ENCODE peak calls at places on chromosomes 2 and 18, in four cellular contexts. Y is HCT116, R is HepG2, I is H1. V is an unnamed sample.

GRCh38 chr2:129170570-129170969 is 808.9 kb upstream of the RAB6C start:
- DNase-seq in Y (no peak), R (no peak), I (no peak), V (no peak)

GRCh38 chr2:160388464-160389263 is 104.9 kb downstream of the RBMS1 start:
- DNase-seq in Y (no peak), R (no peak), I (no peak), V (no peak)

GRCh38 chr2:9656270-9656766 is 25.5 kb upstream of the YWHAQ start:
- DNase-seq in Y (no peak), R (peak), I (no peak), V (peak)

GRCh38 chr2:217990389-217990788 is 12.4 kb downstream of the TNS1 start:
- DNase-seq in Y (no peak), R (no peak), I (no peak), V (no peak)

GRCh38 chr2:212723226-212723625 is 184.6 kb upstream of the ERBB4 start:
- DNase-seq in Y (no peak), R (no peak), I (no peak), V (no peak)

GRCh38 chr2:23452853-23453420 is 68.0 kb downstream of the KLHL29 start:
- DNase-seq in Y (no peak), R (no peak), I (no peak), V (no peak)

GRCh38 chr2:73457982-73458381 is 72.3 kb downstream of the ALMS1 start:
- DNase-seq in Y (no peak), R (no peak), I (no peak), V (no peak)

GRCh38 chr18:69217271-69217670 is 183.4 kb upstream of the DOK6 start:
- DNase-seq in Y (no peak), R (no peak), I (no peak), V (no peak)

GRCh38 chr2:117232305-117232704 is 582.2 kb upstream of the DDX18 start:
- DNase-seq in Y (no peak), R (no peak), I (no peak), V (no peak)
- TF ChIP-seq FOSL1 in Y (no peak), R (no peak), I (no peak), V (no peak)

DNA sequence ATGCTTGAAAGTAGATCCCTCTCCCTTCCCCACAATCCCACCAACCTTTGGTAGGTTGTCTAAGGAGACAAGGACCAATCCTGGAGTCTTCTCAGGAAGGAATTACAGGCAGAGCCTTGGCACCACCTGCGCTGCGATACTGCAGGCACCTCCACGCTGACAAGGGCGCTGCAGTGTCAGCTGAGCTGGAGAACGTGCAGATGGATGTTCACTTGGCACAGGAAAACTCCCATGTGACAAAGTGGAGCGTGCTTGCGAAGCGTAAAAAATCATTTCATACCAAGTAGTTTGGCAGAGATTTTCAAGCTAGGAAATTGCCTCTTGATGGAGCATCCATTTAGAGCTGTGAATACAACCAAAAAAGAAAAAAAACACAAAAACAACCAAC is 37.9 kb downstream of the ACOXL start:
- DNase-seq in Y (no peak), R (no peak), I (no peak), V (no peak)
- TF ChIP-seq SIN3A in Y (no peak), R (no peak), I (no peak), V (no peak)

GRCh38 chr18:21739604-21740473 is 753 bp upstream of the MIB1 start:
- DNase-seq in Y (no peak), R (no peak), I (no peak), V (peak)
- TF ChIP-seq FOSL1 in Y (no peak), R (no peak), I (no peak), V (no peak)

DNA sequence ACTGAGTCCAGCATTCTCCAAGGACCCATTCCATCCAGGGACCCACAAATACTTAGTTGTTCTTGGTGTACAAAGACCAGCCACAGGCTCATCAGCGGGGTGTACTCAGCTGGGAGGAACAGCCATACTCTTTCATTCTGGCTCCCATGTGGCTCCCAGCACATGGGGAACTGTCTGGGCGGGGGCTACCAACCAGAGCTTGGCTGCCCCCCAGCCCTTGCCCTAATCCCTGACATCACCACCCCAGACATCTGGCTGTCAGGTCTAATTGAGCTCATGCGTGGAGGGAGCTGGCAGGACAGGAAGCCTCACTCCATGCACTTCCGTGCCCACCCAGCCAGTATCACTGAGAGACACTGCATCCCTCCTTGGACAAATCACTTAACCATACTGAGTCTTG is 283.6 kb downstream of the DYSF start:
- DNase-seq in Y (no peak), R (no peak), I (no peak), V (no peak)
- TF ChIP-seq SIN3A in Y (no peak), R (no peak), I (no peak), V (no peak)

GRCh38 chr2:220175967-220176366 is 548.5 kb downstream of the SLC4A3 start:
- DNase-seq in Y (no peak), R (no peak), I (no peak), V (no peak)

GRCh38 chr2:220185766-220186165 is 558.3 kb downstream of the SLC4A3 start:
- DNase-seq in Y (no peak), R (no peak), I (no peak), V (no peak)

GRCh38 chr2:220178991-220179695 is 551.7 kb downstream of the SLC4A3 start:
- DNase-seq in Y (no peak), R (no peak), I (no peak), V (no peak)

GRCh38 chr2:220182790-220183189 is 555.4 kb downstream of the SLC4A3 start:
- DNase-seq in Y (no peak), R (no peak), I (no peak), V (no peak)

GRCh38 chr2:220181158-220181557 is 553.7 kb downstream of the SLC4A3 start:
- DNase-seq in Y (no peak), R (no peak), I (no peak), V (no peak)
- TF ChIP-seq FOSL1 in Y (no peak), R (no peak), I (no peak), V (no peak)

GRCh38 chr2:101406867-101407266 is 19.6 kb upstream of the CREG2 start:
- DNase-seq in Y (no peak), R (no peak), I (no peak), V (no peak)
- TF ChIP-seq SIN3A in Y (no peak), R (no peak), I (no peak), V (no peak)

V was measured in K562.